ENCODE peak calls at places on chromosomes 4 and X, in nine cellular contexts. One of them, this sample, is unnamed.

GRCh38 chrX:101190736-101191135 is 28.9 kb upstream of the DRP2 start:
- DNase-seq in Calu3: no peak
- DNase-seq in H4: no peak
- DNase-seq in activated T-helper 1 cell treated with anti-CD3 and anti-CD28 coated beads, Interleukin-2, amount 50 U/mL, for 16 hours: no peak
- DNase-seq in H7: no peak
- DNase-seq in CD4-positive, CD25-positive, alpha-beta regulatory T cell: no peak
- DNase-seq in cardiac fibroblast: no peak
- DNase-seq in choroid plexus epithelial cell: no peak
- DNase-seq in neural progenitor cell: no peak
- DNase-seq in this sample: no peak

GRCh38 chrX:12153317-12153716 is 15.0 kb downstream of the FRMPD4 start:
- DNase-seq in Calu3: no peak
- DNase-seq in H4: no peak
- DNase-seq in activated T-helper 1 cell treated with anti-CD3 and anti-CD28 coated beads, Interleukin-2, amount 50 U/mL, for 16 hours: no peak
- DNase-seq in H7: no peak
- DNase-seq in CD4-positive, CD25-positive, alpha-beta regulatory T cell: no peak
- DNase-seq in cardiac fibroblast: no peak
- DNase-seq in choroid plexus epithelial cell: no peak
- DNase-seq in neural progenitor cell: no peak
- DNase-seq in this sample: no peak

GRCh38 chr4:6660430-6660829 is 19.9 kb downstream of the MRFAP1 start:
- DNase-seq in Calu3: no peak
- DNase-seq in H4: no peak
- DNase-seq in activated T-helper 1 cell treated with anti-CD3 and anti-CD28 coated beads, Interleukin-2, amount 50 U/mL, for 16 hours: no peak
- DNase-seq in H7: no peak
- DNase-seq in CD4-positive, CD25-positive, alpha-beta regulatory T cell: no peak
- DNase-seq in cardiac fibroblast: no peak
- DNase-seq in choroid plexus epithelial cell: no peak
- DNase-seq in neural progenitor cell: no peak
- DNase-seq in this sample: no peak

GRCh38 chrX:124414281-124414680 is 67.9 kb downstream of the SH2D1A start:
- DNase-seq in Calu3: no peak
- DNase-seq in H4: no peak
- DNase-seq in activated T-helper 1 cell treated with anti-CD3 and anti-CD28 coated beads, Interleukin-2, amount 50 U/mL, for 16 hours: no peak
- DNase-seq in H7: no peak
- DNase-seq in CD4-positive, CD25-positive, alpha-beta regulatory T cell: no peak
- DNase-seq in cardiac fibroblast: no peak
- DNase-seq in choroid plexus epithelial cell: no peak
- DNase-seq in neural progenitor cell: no peak
- DNase-seq in this sample: no peak

GRCh38 chr4:56907009-56907408 is 691 bp upstream of the REST start:
- DNase-seq in Calu3: no peak
- DNase-seq in H4: no peak
- DNase-seq in activated T-helper 1 cell treated with anti-CD3 and anti-CD28 coated beads, Interleukin-2, amount 50 U/mL, for 16 hours: no peak
- DNase-seq in H7: peak; percentile 40
- DNase-seq in CD4-positive, CD25-positive, alpha-beta regulatory T cell: peak; percentile 13
- DNase-seq in cardiac fibroblast: no peak
- DNase-seq in choroid plexus epithelial cell: no peak
- DNase-seq in neural progenitor cell: peak; percentile 32
- DNase-seq in this sample: no peak

GRCh38 chrX:134418317-134419113 is 41.5 kb upstream of the HPRT1 start:
- DNase-seq in Calu3: no peak
- DNase-seq in H4: no peak
- DNase-seq in activated T-helper 1 cell treated with anti-CD3 and anti-CD28 coated beads, Interleukin-2, amount 50 U/mL, for 16 hours: no peak
- DNase-seq in H7: no peak
- DNase-seq in CD4-positive, CD25-positive, alpha-beta regulatory T cell: no peak
- DNase-seq in cardiac fibroblast: peak; percentile 25
- DNase-seq in choroid plexus epithelial cell: peak; percentile 36
- DNase-seq in neural progenitor cell: no peak
- DNase-seq in this sample: no peak

GRCh38 chr4:61223385-61223784 is 23.3 kb downstream of the ADGRL3 start:
- DNase-seq in Calu3: no peak
- DNase-seq in H4: no peak
- DNase-seq in activated T-helper 1 cell treated with anti-CD3 and anti-CD28 coated beads, Interleukin-2, amount 50 U/mL, for 16 hours: no peak
- DNase-seq in H7: no peak
- DNase-seq in CD4-positive, CD25-positive, alpha-beta regulatory T cell: no peak
- DNase-seq in cardiac fibroblast: no peak
- DNase-seq in choroid plexus epithelial cell: no peak
- DNase-seq in neural progenitor cell: no peak
- DNase-seq in this sample: no peak

GRCh38 chrX:17679820-17680219 is 57.5 kb upstream of the SCML1 start:
- DNase-seq in Calu3: no peak
- DNase-seq in H4: no peak
- DNase-seq in activated T-helper 1 cell treated with anti-CD3 and anti-CD28 coated beads, Interleukin-2, amount 50 U/mL, for 16 hours: no peak
- DNase-seq in H7: no peak
- DNase-seq in CD4-positive, CD25-positive, alpha-beta regulatory T cell: no peak
- DNase-seq in cardiac fibroblast: no peak
- DNase-seq in choroid plexus epithelial cell: no peak
- DNase-seq in neural progenitor cell: no peak
- DNase-seq in this sample: no peak